ENCODE peak calls at places on chromosomes 13 and 19, in seven cellular contexts. U, I, A, C, W, X and E are unnamed samples.

GRCh38 chr13:31204592-31204991 is 4.8 kb downstream of the B3GLCT start:
- DNase-seq in X (no peak), A (no peak), C (peak; percentile 35), U (peak; percentile 66), I (no peak), W (peak; percentile 60), E (no peak)

GRCh38 chr19:46951236-46951986 is 68.2 kb upstream of the NPAS1 start:
- DNase-seq in X (no peak), W (peak; percentile 45), C (peak; percentile 84), A (peak; percentile 89), I (no peak), U (peak; percentile 26), E (no peak)

GRCh38 chr13:97223711-97224461 is 1.8 kb downstream of the MBNL2 start:
- DNase-seq in W (peak; percentile 96), I (no peak), X (peak; percentile 90), C (peak; percentile 85), U (peak; percentile 49), A (peak; percentile 69), E (no peak)

GRCh38 chr19:43551399-43552197 is 18.6 kb downstream of the ZNF575 start:
- DNase-seq in W (no peak), A (no peak), X (no peak), C (no peak), I (no peak), U (no peak), E (no peak)

GRCh38 chr13:24159921-24160324 is 597 bp upstream of the SPATA13 start:
- DNase-seq in U (no peak), X (peak; percentile 9), A (no peak), W (no peak), C (no peak), I (no peak), E (no peak)

GRCh38 chr19:43578787-43579186 is 3.2 kb downstream of the PINLYP start:
- DNase-seq in W (no peak), U (no peak), A (no peak), C (no peak), X (no peak), I (no peak), E (no peak)

GRCh38 chr19:35013047-35013819 is 13.1 kb downstream of the GRAMD1A start:
- DNase-seq in U (peak; percentile 75), W (peak; percentile 57), X (peak; percentile 68), A (peak; percentile 67), I (no peak), C (peak; percentile 82), E (peak; percentile 92)

GRCh38 chr13:98910501-98910951 is 67.3 kb downstream of the DOCK9 start:
- DNase-seq in I (no peak), W (peak; percentile 70), A (no peak), C (no peak), X (no peak), U (peak; percentile 75), E (no peak)

GRCh38 chr19:42277821-42278809 is 9.1 kb downstream of the CIC start:
- DNase-seq in A (peak; percentile 62), I (no peak), W (no peak), X (no peak), C (peak; percentile 47), U (no peak), E (no peak)

GRCh38 chr19:29245221-29245620 is 32.3 kb upstream of the UQCRFS1 start:
- DNase-seq in C (no peak), A (no peak), I (no peak), X (no peak), U (no peak), W (no peak), E (no peak)

GRCh38 chr13:44274838-44275237 is 98.8 kb upstream of the SERP2 start:
- DNase-seq in W (peak; percentile 39), I (no peak), U (peak; percentile 17), X (peak; percentile 59), A (no peak), C (peak; percentile 62), E (peak; percentile 35)

GRCh38 chr13:92613921-92614320 is 612.7 kb upstream of the GPC6 start:
- DNase-seq in A (no peak), C (no peak), I (no peak), W (no peak), X (no peak), U (no peak), E (no peak)

GRCh38 chr13:113664751-113665581 is 2.1 kb upstream of the GRK1 start:
- DNase-seq in A (no peak), C (no peak), I (no peak), X (no peak), U (no peak), W (no peak), E (no peak)